ENCODE peak calls at places on chromosome 4, in five cellular contexts. One of them, this sample, is unnamed.
A peak's percentile ranks its signal among the peaks of the same experiment; 100 is the strongest.

GRCh38 chr4:74365761-74366160 is 816 bp downstream of the EREG start:
- DNase-seq in heart left ventricle: no peak
- DNase-seq in pancreas: peak; percentile 21
- DNase-seq in uterus: no peak
- DNase-seq in endodermal cell: peak; percentile 68
- DNase-seq in this sample: no peak

GRCh38 chr4:145011636-145012035 is 86.4 kb downstream of the ANAPC10 start:
- DNase-seq in heart left ventricle: no peak
- DNase-seq in pancreas: no peak
- DNase-seq in endodermal cell: no peak
- DNase-seq in uterus: no peak
- DNase-seq in this sample: no peak

GRCh38 chr4:15043226-15043625 is 40.9 kb downstream of the CPEB2 start:
- DNase-seq in uterus: no peak
- DNase-seq in pancreas: no peak
- DNase-seq in endodermal cell: no peak
- DNase-seq in heart left ventricle: no peak
- DNase-seq in this sample: no peak

GRCh38 chr4:128635141-128635911 is 174.2 kb upstream of the JADE1 start:
- DNase-seq in endodermal cell: peak; percentile 64
- DNase-seq in uterus: no peak
- DNase-seq in pancreas: peak; percentile 96
- DNase-seq in heart left ventricle: peak; percentile 95
- DNase-seq in this sample: peak; percentile 76

GRCh38 chr4:52263612-52264011 is 212.5 kb downstream of the SPATA18 start:
- DNase-seq in pancreas: no peak
- DNase-seq in heart left ventricle: no peak
- DNase-seq in endodermal cell: no peak
- DNase-seq in uterus: no peak
- DNase-seq in this sample: no peak

GRCh38 chr4:11769425-11769824 is 340.7 kb upstream of the HS3ST1 start:
- DNase-seq in heart left ventricle: peak; percentile 31
- DNase-seq in endodermal cell: no peak
- DNase-seq in pancreas: no peak
- DNase-seq in uterus: peak; percentile 46
- DNase-seq in this sample: no peak

GRCh38 chr4:40240040-40240653 is 43.3 kb downstream of the RHOH start:
- DNase-seq in pancreas: no peak
- DNase-seq in heart left ventricle: no peak
- DNase-seq in uterus: no peak
- DNase-seq in endodermal cell: no peak
- DNase-seq in this sample: no peak

GRCh38 chr4:150237110-150237852 is 159.0 kb downstream of the DCLK2 start:
- DNase-seq in uterus: no peak
- DNase-seq in endodermal cell: no peak
- DNase-seq in pancreas: no peak
- DNase-seq in heart left ventricle: no peak
- DNase-seq in this sample: no peak

GRCh38 chr4:79851625-79852304 is 221.3 kb downstream of the ANTXR2 start:
- DNase-seq in pancreas: no peak
- DNase-seq in endodermal cell: no peak
- DNase-seq in uterus: no peak
- DNase-seq in heart left ventricle: no peak
- DNase-seq in this sample: no peak

GRCh38 chr4:8419222-8420041 is 21.1 kb downstream of the ACOX3 start:
- DNase-seq in pancreas: no peak
- DNase-seq in uterus: no peak
- DNase-seq in heart left ventricle: no peak
- DNase-seq in endodermal cell: no peak
- DNase-seq in this sample: no peak

GRCh38 chr4:38753021-38753806 is 29.6 kb downstream of the TLR10 start:
- DNase-seq in pancreas: peak; percentile 57
- DNase-seq in endodermal cell: peak; percentile 97
- DNase-seq in heart left ventricle: peak; percentile 86
- DNase-seq in uterus: peak; percentile 91
- DNase-seq in this sample: peak; percentile 75

GRCh38 chr4:37726666-37727065 is 40.5 kb upstream of the RELL1 start:
- DNase-seq in endodermal cell: no peak
- DNase-seq in pancreas: no peak
- DNase-seq in heart left ventricle: no peak
- DNase-seq in uterus: no peak
- DNase-seq in this sample: no peak

GRCh38 chr4:7104366-7105031 is 36.6 kb upstream of the GRPEL1 start:
- DNase-seq in uterus: peak; percentile 11
- DNase-seq in heart left ventricle: no peak
- DNase-seq in endodermal cell: peak; percentile 38
- DNase-seq in pancreas: no peak
- DNase-seq in this sample: no peak

GRCh38 chr4:8044699-8045098 is 105.0 kb upstream of the AFAP1 start:
- DNase-seq in endodermal cell: no peak
- DNase-seq in heart left ventricle: no peak
- DNase-seq in uterus: no peak
- DNase-seq in pancreas: no peak
- DNase-seq in this sample: no peak

GRCh38 chr4:37383579-37384229 is 139.2 kb downstream of the NWD2 start:
- DNase-seq in uterus: no peak
- DNase-seq in endodermal cell: peak; percentile 69
- DNase-seq in pancreas: peak; percentile 29
- DNase-seq in heart left ventricle: no peak
- DNase-seq in this sample: no peak

GRCh38 chr4:84177831-84178230 is 321.3 kb downstream of the NKX6-1 start:
- DNase-seq in pancreas: no peak
- DNase-seq in uterus: no peak
- DNase-seq in heart left ventricle: no peak
- DNase-seq in endodermal cell: no peak
- DNase-seq in this sample: no peak

GRCh38 chr4:4402966-4403365 is 16.1 kb downstream of the NSG1 start:
- DNase-seq in endodermal cell: no peak
- DNase-seq in pancreas: no peak
- DNase-seq in uterus: no peak
- DNase-seq in heart left ventricle: no peak
- DNase-seq in this sample: no peak

GRCh38 chr4:40722576-40723161 is 27.1 kb upstream of the NSUN7 start:
- DNase-seq in uterus: no peak
- DNase-seq in endodermal cell: no peak
- DNase-seq in heart left ventricle: no peak
- DNase-seq in pancreas: no peak
- DNase-seq in this sample: no peak

GRCh38 chr4:88794087-88794486 is 96.5 kb upstream of the NAP1L5 start:
- DNase-seq in pancreas: no peak
- DNase-seq in endodermal cell: no peak
- DNase-seq in heart left ventricle: no peak
- DNase-seq in uterus: no peak
- DNase-seq in this sample: no peak
- H3K27ac ChIP-seq in pancreas: no peak overlapping the region
- H3K27ac ChIP-seq in endodermal cell: no peak overlapping the region
- H3K27ac ChIP-seq in heart left ventricle: no peak overlapping the region
- H3K27ac ChIP-seq in uterus: no peak overlapping the region
- H3K27ac ChIP-seq in this sample: no peak overlapping the region

GRCh38 chr4:159105761-159106243 is 2.9 kb downstream of the RAPGEF2 start:
- DNase-seq in endodermal cell: peak; percentile 55
- DNase-seq in pancreas: peak; percentile 12
- DNase-seq in uterus: no peak
- DNase-seq in heart left ventricle: no peak
- DNase-seq in this sample: no peak

GRCh38 chr4:159102623-159103405 is at the start of gene RAPGEF2:
- DNase-seq in heart left ventricle: peak; percentile 95
- DNase-seq in uterus: peak; percentile 89
- DNase-seq in pancreas: peak; percentile 93
- DNase-seq in endodermal cell: peak; percentile 96
- DNase-seq in this sample: peak; percentile 93

GRCh38 chr4:159105063-159105414 is 2.2 kb downstream of the RAPGEF2 start:
- DNase-seq in heart left ventricle: no peak
- DNase-seq in uterus: no peak
- DNase-seq in pancreas: no peak
- DNase-seq in endodermal cell: no peak
- DNase-seq in this sample: no peak

GRCh38 chr4:159101983-159102622 is 776 bp upstream of the RAPGEF2 start:
- DNase-seq in heart left ventricle: no peak
- DNase-seq in pancreas: peak; percentile 13
- DNase-seq in endodermal cell: peak; percentile 65
- DNase-seq in uterus: no peak
- DNase-seq in this sample: no peak

GRCh38 chr4:159103406-159104131 is 690 bp downstream of the RAPGEF2 start:
- DNase-seq in pancreas: peak; percentile 37
- DNase-seq in endodermal cell: peak; percentile 80
- DNase-seq in heart left ventricle: peak; percentile 74
- DNase-seq in uterus: peak; percentile 49
- DNase-seq in this sample: peak; percentile 53
- TF ChIP-seq CTCF in pancreas: no peak
- TF ChIP-seq CTCF in endodermal cell: no peak
- TF ChIP-seq CTCF in heart left ventricle: no peak
- TF ChIP-seq CTCF in uterus: no peak
- TF ChIP-seq CTCF in this sample: no peak

DNA sequence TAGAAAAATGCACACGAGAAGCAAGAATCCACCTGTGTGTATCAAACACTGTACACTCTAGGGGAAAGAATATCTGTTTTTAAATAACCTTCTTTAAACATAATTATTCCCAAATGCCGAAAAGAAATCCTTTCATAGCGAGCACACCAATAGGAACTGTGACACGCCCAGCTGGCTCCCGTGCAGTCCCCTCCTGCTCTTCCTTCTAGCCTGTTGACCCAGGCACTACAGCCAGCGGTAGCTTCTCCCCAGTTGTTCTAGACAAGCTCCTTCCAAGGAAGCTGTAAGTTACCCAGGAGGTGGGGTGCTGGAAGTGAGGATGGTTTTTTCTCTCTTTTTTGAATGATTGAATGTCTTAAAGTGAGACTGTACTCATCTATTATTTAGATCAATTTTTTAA is 19.5 kb upstream of the NOCT start:
- DNase-seq in pancreas: no peak
- DNase-seq in uterus: no peak
- DNase-seq in endodermal cell: peak; percentile 71
- DNase-seq in heart left ventricle: no peak
- DNase-seq in this sample: no peak
- H3K4me1 ChIP-seq in pancreas: no peaks in the 10 kb centered on the region
- H3K4me1 ChIP-seq in uterus: no peaks in the 10 kb centered on the region
- H3K4me1 ChIP-seq in endodermal cell: no peaks in the 10 kb centered on the region
- H3K4me1 ChIP-seq in heart left ventricle: no peaks in the 10 kb centered on the region
- H3K4me1 ChIP-seq in this sample: no peaks in the 10 kb centered on the region

DNA sequence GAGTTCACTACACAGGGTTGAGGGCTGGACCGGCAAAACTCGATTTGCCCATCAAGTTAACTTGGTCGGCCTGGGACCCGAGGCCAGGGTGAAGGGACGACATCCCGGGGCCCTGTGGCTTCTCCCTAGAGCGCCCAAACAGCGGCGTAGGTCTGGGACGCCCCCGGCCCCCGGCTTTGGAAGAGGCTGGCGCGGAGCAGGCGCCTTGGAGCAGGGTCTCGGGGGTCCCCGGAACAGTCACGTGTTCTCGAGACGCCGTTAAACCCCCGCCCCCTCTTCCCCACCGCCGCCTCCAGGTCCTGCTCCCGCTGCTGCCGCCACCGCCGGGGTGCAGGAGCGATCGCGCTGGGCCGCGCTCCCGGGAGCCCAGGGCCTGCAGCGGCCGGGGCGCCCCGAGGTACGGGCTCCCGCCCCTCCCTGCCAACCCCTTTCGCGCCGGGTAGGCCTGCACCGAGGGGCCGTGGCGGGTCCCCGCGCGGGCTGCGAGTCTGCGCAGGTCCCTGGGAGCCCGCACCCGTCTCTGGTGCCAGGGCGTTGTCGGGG is at the start of gene NPY5R:
- DNase-seq in uterus: peak; percentile 13
- DNase-seq in pancreas: no peak
- DNase-seq in endodermal cell: peak; percentile 79
- DNase-seq in heart left ventricle: no peak
- DNase-seq in this sample: no peak
- H3K27ac ChIP-seq in uterus: peak within 1 kb of the TSS; percentile 67
- H3K27ac ChIP-seq in pancreas: peak within 1 kb of the TSS; percentile 56
- H3K27ac ChIP-seq in endodermal cell: no peak within 1 kb of the TSS
- H3K27ac ChIP-seq in heart left ventricle: no peak within 1 kb of the TSS
- H3K27ac ChIP-seq in this sample: no peak within 1 kb of the TSS

GRCh38 chr4:103111598-103111997 is 12.0 kb upstream of the BDH2 start:
- DNase-seq in pancreas: no peak
- DNase-seq in endodermal cell: no peak
- DNase-seq in heart left ventricle: no peak
- DNase-seq in uterus: no peak
- DNase-seq in this sample: no peak
- TF ChIP-seq CTCF in pancreas: no peak
- TF ChIP-seq CTCF in endodermal cell: no peak
- TF ChIP-seq CTCF in heart left ventricle: no peak
- TF ChIP-seq CTCF in uterus: no peak
- TF ChIP-seq CTCF in this sample: no peak

GRCh38 chr4:108113229-108113628 is 55.5 kb downstream of the LEF1 start:
- DNase-seq in uterus: no peak
- DNase-seq in heart left ventricle: no peak
- DNase-seq in pancreas: no peak
- DNase-seq in endodermal cell: no peak
- DNase-seq in this sample: no peak
- H3K4me1 ChIP-seq in uterus: no peaks in the 10 kb centered on the region
- H3K4me1 ChIP-seq in heart left ventricle: no peaks in the 10 kb centered on the region
- H3K4me1 ChIP-seq in pancreas: no peaks in the 10 kb centered on the region
- H3K4me1 ChIP-seq in endodermal cell: peaks cover 28% of the 10 kb centered on the region
- H3K4me1 ChIP-seq in this sample: no peaks in the 10 kb centered on the region

DNA sequence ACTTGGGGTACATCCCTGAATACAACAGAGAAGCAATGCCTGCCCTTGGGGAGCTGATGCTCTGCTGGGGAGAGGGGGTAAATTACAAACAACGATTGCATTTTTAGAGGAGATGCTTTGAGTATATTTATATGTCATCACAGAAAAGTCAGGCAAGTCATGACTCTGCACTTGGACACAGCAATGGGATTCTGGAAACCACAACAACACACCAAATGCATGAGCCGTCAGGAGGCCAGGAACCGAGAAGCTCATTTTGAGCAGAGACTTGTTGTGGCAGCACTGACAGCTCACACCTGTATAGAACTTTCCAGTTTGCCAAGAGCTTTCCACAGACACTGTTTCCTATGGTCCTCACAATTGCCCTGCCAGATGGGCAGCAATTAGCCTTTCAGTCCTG is 113.2 kb upstream of the RBPJ start:
- DNase-seq in heart left ventricle: no peak
- DNase-seq in endodermal cell: no peak
- DNase-seq in pancreas: no peak
- DNase-seq in uterus: no peak
- DNase-seq in this sample: no peak
- H3K27ac ChIP-seq in heart left ventricle: no peak overlapping the region
- H3K27ac ChIP-seq in endodermal cell: no peak overlapping the region
- H3K27ac ChIP-seq in pancreas: no peak overlapping the region
- H3K27ac ChIP-seq in uterus: no peak overlapping the region
- H3K27ac ChIP-seq in this sample: no peak overlapping the region

DNA sequence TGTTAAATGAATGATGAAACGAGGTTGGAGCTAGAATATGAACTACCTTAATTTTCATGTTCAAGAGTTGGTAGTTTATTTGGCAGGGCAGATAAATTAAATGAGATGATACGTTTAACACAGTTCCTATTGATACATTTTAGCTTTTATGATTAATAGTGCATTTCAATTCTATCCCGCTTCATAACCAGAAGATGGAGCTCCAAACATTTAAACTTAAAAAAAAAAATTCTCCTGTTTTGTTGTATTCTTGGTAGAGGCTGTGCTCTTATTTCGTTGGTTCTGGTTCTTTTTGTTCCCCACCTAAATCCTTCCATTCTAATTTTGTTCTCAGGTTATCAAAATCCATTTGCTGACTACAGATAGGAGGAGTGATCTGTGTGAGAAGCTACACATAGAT is 71.8 kb upstream of the PTPN13 start:
- DNase-seq in pancreas: no peak
- DNase-seq in heart left ventricle: no peak
- DNase-seq in endodermal cell: no peak
- DNase-seq in uterus: no peak
- DNase-seq in this sample: no peak
- TF ChIP-seq CTCF in pancreas: no peak
- TF ChIP-seq CTCF in heart left ventricle: peak; percentile 15
- TF ChIP-seq CTCF in endodermal cell: no peak
- TF ChIP-seq CTCF in uterus: no peak
- TF ChIP-seq CTCF in this sample: no peak

This sample was measured in lung.